ENCODE peak calls at places on chromosomes 6 and 20, in seven cellular contexts. F, K, E, C, R, G and H are unnamed samples.

GRCh38 chr6:108558372-108559096 is 2.2 kb upstream of the FOXO3 start:
- DNase-seq in F (peak), K (peak), E (peak), C (peak), R (peak), G (peak), H (peak)

GRCh38 chr6:14517536-14518105 is 400.0 kb downstream of the CD83 start:
- DNase-seq in F (no peak), K (no peak), E (no peak), C (no peak), R (no peak), G (no peak), H (no peak)

GRCh38 chr6:105204331-105204730 is 24.5 kb upstream of the POPDC3 start:
- DNase-seq in F (no peak), K (no peak), E (no peak), C (no peak), R (no peak), G (no peak), H (no peak)

GRCh38 chr6:299050-299980 is 7.0 kb downstream of the DUSP22 start:
- DNase-seq in F (peak), K (no peak), E (no peak), C (no peak), R (no peak), G (no peak), H (no peak)

GRCh38 chr6:107132330-107132954 is 17.1 kb upstream of the BEND3 start:
- DNase-seq in F (no peak), K (no peak), E (peak), C (peak), R (no peak), G (no peak), H (no peak)

GRCh38 chr6:36229223-36229622 is 32.7 kb downstream of the BRPF3 start:
- DNase-seq in F (no peak), K (no peak), E (no peak), C (no peak), R (no peak), G (no peak), H (no peak)

GRCh38 chr6:131015630-131016263 is 47.3 kb downstream of the EPB41L2 start:
- DNase-seq in F (no peak), K (no peak), E (no peak), C (no peak), R (no peak), G (no peak), H (no peak)

GRCh38 chr6:81758221-81758620 is 5.7 kb upstream of the TENT5A start:
- DNase-seq in F (no peak), K (no peak), E (no peak), C (no peak), R (no peak), G (no peak), H (no peak)

GRCh38 chr20:32980131-32980941 is 23.9 kb downstream of the SUN5 start:
- DNase-seq in F (no peak), K (peak), E (no peak), C (no peak), R (no peak), G (no peak), H (no peak)

GRCh38 chr6:151141685-151142084 is 98.1 kb upstream of the AKAP12 start:
- DNase-seq in F (no peak), K (no peak), E (no peak), C (no peak), R (no peak), G (peak), H (no peak)

GRCh38 chr6:137271245-137272183 is 52.3 kb upstream of the IFNGR1 start:
- DNase-seq in F (no peak), K (no peak), E (peak), C (peak), R (no peak), G (no peak), H (no peak)

GRCh38 chr20:7231303-7231702 is 463.8 kb downstream of the BMP2 start:
- DNase-seq in F (no peak), K (no peak), E (no peak), C (no peak), R (no peak), G (no peak), H (no peak)

DNA sequence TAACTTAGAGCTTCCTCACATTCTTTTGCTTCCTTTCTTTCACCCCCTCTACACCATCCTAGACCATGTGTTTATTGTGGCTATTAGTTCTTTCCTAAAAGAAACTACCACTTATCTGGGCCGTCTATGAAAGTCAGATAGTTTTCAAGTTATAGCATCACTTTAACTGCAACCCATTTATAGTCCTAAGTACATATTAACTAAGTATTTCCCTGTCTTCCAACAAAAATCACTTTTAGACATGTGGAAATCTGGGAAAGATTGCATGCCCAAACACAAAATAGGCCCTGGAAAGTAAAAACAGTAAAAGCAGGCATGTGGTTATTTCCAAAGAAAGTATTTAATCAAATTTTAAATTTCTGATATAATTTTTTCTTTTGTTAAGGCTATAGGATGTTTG is 5.5 kb downstream of the MYLIP start:
- DNase-seq in F (no peak), K (no peak), E (no peak), C (no peak), R (no peak), G (no peak), H (no peak)
- H3K27ac ChIP-seq in F (peak), K (no peak), E (no peak), C (no peak), R (no peak), G (peak), H (peak)

GRCh38 chr6:32604434-32604877 is 14.8 kb upstream of the HLA-DRB1 start:
- DNase-seq in F (no peak), K (no peak), E (no peak), C (no peak), R (no peak), G (no peak), H (no peak)
- H3K27ac ChIP-seq in F (no peak), K (no peak), E (no peak), C (no peak), R (no peak), G (peak), H (no peak)

GRCh38 chr6:26538936-26539615 is 910 bp downstream of the HMGN4 start:
- DNase-seq in F (peak), K (no peak), E (no peak), C (no peak), R (peak), G (no peak), H (no peak)
- H3K27ac ChIP-seq in F (peak), K (peak), E (peak), C (peak), R (peak), G (peak), H (peak)

DNA sequence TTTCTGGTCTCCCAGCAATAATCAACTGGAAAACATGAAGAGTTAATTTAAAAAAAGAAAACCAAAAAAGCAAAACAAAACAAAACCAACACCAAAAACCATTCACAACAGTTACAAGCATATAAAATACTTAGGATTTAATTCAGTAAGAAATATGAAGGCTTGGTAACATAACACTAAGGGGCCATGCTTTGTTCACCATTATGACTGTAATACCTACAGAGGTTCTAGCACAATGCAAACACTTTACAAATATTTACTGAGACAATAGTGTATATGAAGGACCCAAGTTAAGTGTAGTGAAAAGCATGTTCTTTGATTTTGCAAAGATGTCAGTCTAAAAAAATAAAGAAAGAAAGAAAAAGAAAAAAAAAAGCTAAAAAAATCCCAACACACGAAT is 109.8 kb upstream of the EMILIN3 start:
- DNase-seq in F (no peak), K (no peak), E (no peak), C (no peak), R (no peak), G (no peak), H (no peak)
- H3K27ac ChIP-seq in F (no peak), K (no peak), E (no peak), C (no peak), R (no peak), G (peak), H (no peak)